ENCODE peak calls at places on chromosomes 5 and 9, in nine cellular contexts. One of them, this sample, is unnamed. For H3K36me3, the result is how much of the 10 kb centered on the place peaks cover.

GRCh38 chr9:99184427-99185327 is 37.1 kb downstream of the ALG2 start:
- DNase-seq in neural progenitor cell: peak
- DNase-seq in GM12878: peak
- DNase-seq in Panc1: peak
- DNase-seq in IMR-90: peak
- DNase-seq in right atrium auricular region: peak
- DNase-seq in adrenal gland: peak
- DNase-seq in mesendoderm: peak
- DNase-seq in heart left ventricle: peak
- DNase-seq in this sample: peak

GRCh38 chr5:53127107-53127506 is 17.6 kb upstream of the MOCS2 start:
- DNase-seq in adrenal gland: no peak
- DNase-seq in IMR-90: no peak
- DNase-seq in mesendoderm: no peak
- DNase-seq in GM12878: no peak
- DNase-seq in heart left ventricle: no peak
- DNase-seq in neural progenitor cell: no peak
- DNase-seq in Panc1: no peak
- DNase-seq in right atrium auricular region: no peak
- DNase-seq in this sample: no peak

GRCh38 chr5:148740966-148741742 is 85.3 kb upstream of the ADRB2 start:
- DNase-seq in adrenal gland: no peak
- DNase-seq in right atrium auricular region: no peak
- DNase-seq in neural progenitor cell: peak
- DNase-seq in heart left ventricle: no peak
- DNase-seq in GM12878: no peak
- DNase-seq in IMR-90: peak
- DNase-seq in Panc1: peak
- DNase-seq in mesendoderm: peak
- DNase-seq in this sample: peak

GRCh38 chr5:10009802-10010201 is 239.9 kb downstream of the ATPSCKMT start:
- DNase-seq in mesendoderm: no peak
- DNase-seq in neural progenitor cell: no peak
- DNase-seq in right atrium auricular region: no peak
- DNase-seq in heart left ventricle: no peak
- DNase-seq in adrenal gland: no peak
- DNase-seq in Panc1: no peak
- DNase-seq in GM12878: no peak
- DNase-seq in IMR-90: peak
- DNase-seq in this sample: no peak

GRCh38 chr5:153445875-153446567 is 44.4 kb upstream of the GRIA1 start:
- DNase-seq in mesendoderm: no peak
- DNase-seq in neural progenitor cell: no peak
- DNase-seq in heart left ventricle: peak
- DNase-seq in Panc1: no peak
- DNase-seq in IMR-90: no peak
- DNase-seq in right atrium auricular region: no peak
- DNase-seq in GM12878: no peak
- DNase-seq in adrenal gland: peak
- DNase-seq in this sample: peak

GRCh38 chr5:177085985-177086917 is at the start of gene FGFR4:
- DNase-seq in IMR-90: peak
- DNase-seq in GM12878: peak
- DNase-seq in heart left ventricle: no peak
- DNase-seq in neural progenitor cell: peak
- DNase-seq in Panc1: no peak
- DNase-seq in adrenal gland: peak
- DNase-seq in right atrium auricular region: no peak
- DNase-seq in mesendoderm: peak
- DNase-seq in this sample: peak

GRCh38 chr5:134846641-134846960 is 833 bp downstream of the C5orf24 start:
- DNase-seq in neural progenitor cell: no peak
- DNase-seq in adrenal gland: no peak
- DNase-seq in mesendoderm: peak
- DNase-seq in IMR-90: no peak
- DNase-seq in GM12878: no peak
- DNase-seq in right atrium auricular region: no peak
- DNase-seq in heart left ventricle: peak
- DNase-seq in Panc1: no peak
- DNase-seq in this sample: peak

GRCh38 chr9:81847181-81847915 is 80.9 kb upstream of the SPATA31D4 start:
- DNase-seq in adrenal gland: no peak
- DNase-seq in GM12878: no peak
- DNase-seq in IMR-90: no peak
- DNase-seq in right atrium auricular region: no peak
- DNase-seq in neural progenitor cell: no peak
- DNase-seq in Panc1: no peak
- DNase-seq in heart left ventricle: no peak
- DNase-seq in mesendoderm: no peak
- DNase-seq in this sample: no peak

GRCh38 chr5:134545070-134545868 is 19.8 kb downstream of the JADE2 start:
- DNase-seq in adrenal gland: no peak
- DNase-seq in right atrium auricular region: peak
- DNase-seq in IMR-90: no peak
- DNase-seq in GM12878: no peak
- DNase-seq in mesendoderm: no peak
- DNase-seq in heart left ventricle: peak
- DNase-seq in Panc1: no peak
- DNase-seq in neural progenitor cell: no peak
- DNase-seq in this sample: no peak

GRCh38 chr9:36935768-36936497 is 98.1 kb downstream of the PAX5 start:
- DNase-seq in GM12878: peak
- DNase-seq in adrenal gland: no peak
- DNase-seq in heart left ventricle: no peak
- DNase-seq in Panc1: no peak
- DNase-seq in mesendoderm: no peak
- DNase-seq in neural progenitor cell: no peak
- DNase-seq in IMR-90: no peak
- DNase-seq in right atrium auricular region: no peak
- DNase-seq in this sample: no peak

GRCh38 chr5:178839319-178839704 is 20.4 kb upstream of the ZNF354B start:
- DNase-seq in heart left ventricle: peak
- DNase-seq in Panc1: no peak
- DNase-seq in GM12878: no peak
- DNase-seq in adrenal gland: peak
- DNase-seq in neural progenitor cell: peak
- DNase-seq in IMR-90: no peak
- DNase-seq in mesendoderm: peak
- DNase-seq in right atrium auricular region: no peak
- DNase-seq in this sample: peak

GRCh38 chr5:32302822-32303754 is 9.7 kb downstream of the MTMR12 start:
- DNase-seq in IMR-90: no peak
- DNase-seq in heart left ventricle: no peak
- DNase-seq in right atrium auricular region: no peak
- DNase-seq in Panc1: no peak
- DNase-seq in GM12878: no peak
- DNase-seq in neural progenitor cell: no peak
- DNase-seq in mesendoderm: no peak
- DNase-seq in adrenal gland: no peak
- DNase-seq in this sample: no peak

GRCh38 chr5:128591598-128592455 is 53.8 kb upstream of the FBN2 start:
- DNase-seq in neural progenitor cell: no peak
- DNase-seq in adrenal gland: no peak
- DNase-seq in heart left ventricle: no peak
- DNase-seq in IMR-90: no peak
- DNase-seq in Panc1: no peak
- DNase-seq in GM12878: no peak
- DNase-seq in mesendoderm: no peak
- DNase-seq in right atrium auricular region: no peak
- DNase-seq in this sample: no peak

GRCh38 chr9:71692337-71692736 is 76.0 kb downstream of the CEMIP2 start:
- DNase-seq in Panc1: no peak
- DNase-seq in IMR-90: peak
- DNase-seq in right atrium auricular region: no peak
- DNase-seq in adrenal gland: no peak
- DNase-seq in mesendoderm: no peak
- DNase-seq in neural progenitor cell: no peak
- DNase-seq in heart left ventricle: peak
- DNase-seq in GM12878: no peak
- DNase-seq in this sample: no peak

GRCh38 chr9:98484218-98484617 is 224.5 kb downstream of the GABBR2 start:
- DNase-seq in GM12878: no peak
- DNase-seq in mesendoderm: peak
- DNase-seq in neural progenitor cell: peak
- DNase-seq in Panc1: no peak
- DNase-seq in adrenal gland: no peak
- DNase-seq in IMR-90: peak
- DNase-seq in right atrium auricular region: no peak
- DNase-seq in heart left ventricle: no peak
- DNase-seq in this sample: no peak

GRCh38 chr5:6443326-6443725 is 5.3 kb upstream of the UBE2QL1 start:
- DNase-seq in heart left ventricle: no peak
- DNase-seq in GM12878: no peak
- DNase-seq in Panc1: no peak
- DNase-seq in mesendoderm: no peak
- DNase-seq in neural progenitor cell: no peak
- DNase-seq in right atrium auricular region: no peak
- DNase-seq in adrenal gland: no peak
- DNase-seq in IMR-90: no peak
- DNase-seq in this sample: no peak

GRCh38 chr5:112576298-112576925 is 157.3 kb upstream of the EPB41L4A start:
- DNase-seq in GM12878: no peak
- DNase-seq in right atrium auricular region: no peak
- DNase-seq in heart left ventricle: peak
- DNase-seq in neural progenitor cell: peak
- DNase-seq in IMR-90: no peak
- DNase-seq in mesendoderm: no peak
- DNase-seq in adrenal gland: no peak
- DNase-seq in Panc1: no peak
- DNase-seq in this sample: no peak

GRCh38 chr9:108117775-108118174 is 628.2 kb upstream of the KLF4 start:
- DNase-seq in IMR-90: no peak
- DNase-seq in right atrium auricular region: no peak
- DNase-seq in heart left ventricle: no peak
- DNase-seq in neural progenitor cell: peak
- DNase-seq in Panc1: no peak
- DNase-seq in adrenal gland: no peak
- DNase-seq in GM12878: no peak
- DNase-seq in mesendoderm: peak
- DNase-seq in this sample: no peak

GRCh38 chr9:120619751-120620655 is 40.0 kb upstream of the CDK5RAP2 start:
- DNase-seq in Panc1: no peak
- DNase-seq in heart left ventricle: peak
- DNase-seq in mesendoderm: peak
- DNase-seq in GM12878: peak
- DNase-seq in IMR-90: peak
- DNase-seq in right atrium auricular region: peak
- DNase-seq in adrenal gland: peak
- DNase-seq in neural progenitor cell: peak
- DNase-seq in this sample: peak

DNA sequence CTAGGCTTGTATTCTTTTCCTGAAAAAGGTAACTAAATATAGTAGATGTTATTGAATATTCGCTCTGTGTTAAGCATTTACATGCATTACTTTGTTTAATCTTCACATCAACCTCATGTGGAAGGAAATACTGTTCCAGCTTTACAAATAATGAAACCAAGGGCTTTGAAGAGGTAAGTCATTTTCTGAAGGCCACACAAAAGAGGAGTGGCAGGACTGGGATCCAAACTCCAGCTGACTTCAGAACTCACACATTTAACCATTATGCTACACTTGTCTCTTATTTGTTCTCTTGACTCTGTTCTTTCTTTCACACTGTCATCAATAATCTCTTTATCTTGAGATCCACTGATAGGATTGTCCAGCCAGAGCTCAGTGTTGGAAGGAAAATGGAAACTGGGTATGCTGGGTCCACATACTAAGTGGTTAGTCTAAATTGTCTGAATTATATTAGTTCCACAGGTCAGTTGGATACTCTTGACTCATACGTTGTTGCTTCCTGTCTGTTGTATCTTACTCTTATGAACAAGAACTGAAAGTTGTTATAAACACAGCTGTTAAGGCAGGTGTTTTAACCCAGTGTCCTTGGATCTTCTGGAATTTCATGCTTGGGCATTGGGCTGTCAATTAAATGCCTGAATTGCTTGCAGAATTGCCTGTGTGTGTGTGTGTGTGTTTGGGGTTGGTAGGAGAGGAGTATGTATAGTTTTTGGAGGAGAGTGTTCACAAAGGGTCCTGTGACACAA is 65.6 kb downstream of the TLE4 start:
- DNase-seq in adrenal gland: no peak
- DNase-seq in Panc1: no peak
- DNase-seq in right atrium auricular region: no peak
- DNase-seq in mesendoderm: no peak
- DNase-seq in heart left ventricle: no peak
- DNase-seq in IMR-90: peak
- DNase-seq in GM12878: no peak
- DNase-seq in neural progenitor cell: no peak
- DNase-seq in this sample: no peak
- H3K36me3 ChIP-seq in adrenal gland: under half
- H3K36me3 ChIP-seq in Panc1: under half
- H3K36me3 ChIP-seq in right atrium auricular region: under half
- H3K36me3 ChIP-seq in mesendoderm: under half
- H3K36me3 ChIP-seq in heart left ventricle: under half
- H3K36me3 ChIP-seq in IMR-90: under half
- H3K36me3 ChIP-seq in GM12878: under half
- H3K36me3 ChIP-seq in neural progenitor cell: under half
- H3K36me3 ChIP-seq in this sample: under half

DNA sequence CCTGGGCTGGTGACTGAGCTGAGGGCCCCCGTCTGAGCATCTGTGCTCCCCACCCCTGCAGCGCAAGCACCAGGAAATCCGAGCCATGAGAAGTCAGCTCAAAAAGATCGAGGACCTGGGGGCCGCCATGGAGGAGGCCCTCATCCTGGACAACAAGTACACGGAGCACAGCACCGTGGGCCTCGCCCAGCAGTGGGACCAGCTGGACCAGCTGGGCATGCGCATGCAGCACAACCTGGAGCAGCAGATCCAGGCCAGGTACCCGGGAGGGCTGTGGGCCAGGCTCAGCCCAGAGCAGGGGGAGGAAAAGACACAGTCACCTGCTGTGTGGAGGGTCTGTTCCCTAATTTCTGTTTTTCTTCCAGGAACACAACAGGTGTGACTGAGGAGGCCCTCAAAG is 24.6 kb downstream of the DYNC2I2 start:
- DNase-seq in Panc1: no peak
- DNase-seq in mesendoderm: no peak
- DNase-seq in GM12878: no peak
- DNase-seq in IMR-90: no peak
- DNase-seq in neural progenitor cell: no peak
- DNase-seq in heart left ventricle: no peak
- DNase-seq in right atrium auricular region: no peak
- DNase-seq in adrenal gland: no peak
- DNase-seq in this sample: no peak
- H3K36me3 ChIP-seq in Panc1: under half
- H3K36me3 ChIP-seq in mesendoderm: under half
- H3K36me3 ChIP-seq in GM12878: under half
- H3K36me3 ChIP-seq in IMR-90: half or more
- H3K36me3 ChIP-seq in neural progenitor cell: under half
- H3K36me3 ChIP-seq in heart left ventricle: half or more
- H3K36me3 ChIP-seq in right atrium auricular region: half or more
- H3K36me3 ChIP-seq in adrenal gland: under half
- H3K36me3 ChIP-seq in this sample: under half

GRCh38 chr5:180331647-180331950 is 21.5 kb downstream of the GFPT2 start:
- DNase-seq in GM12878: no peak
- DNase-seq in neural progenitor cell: peak
- DNase-seq in mesendoderm: peak
- DNase-seq in adrenal gland: no peak
- DNase-seq in Panc1: no peak
- DNase-seq in IMR-90: no peak
- DNase-seq in right atrium auricular region: no peak
- DNase-seq in heart left ventricle: no peak
- DNase-seq in this sample: no peak
- H3K36me3 ChIP-seq in GM12878: under half
- H3K36me3 ChIP-seq in neural progenitor cell: under half
- H3K36me3 ChIP-seq in mesendoderm: under half
- H3K36me3 ChIP-seq in adrenal gland: under half
- H3K36me3 ChIP-seq in Panc1: under half
- H3K36me3 ChIP-seq in IMR-90: under half
- H3K36me3 ChIP-seq in right atrium auricular region: under half
- H3K36me3 ChIP-seq in heart left ventricle: under half
- H3K36me3 ChIP-seq in this sample: under half

GRCh38 chr9:106934424-106934823 is 71.5 kb downstream of the ZNF462 start:
- DNase-seq in GM12878: no peak
- DNase-seq in Panc1: no peak
- DNase-seq in heart left ventricle: no peak
- DNase-seq in right atrium auricular region: no peak
- DNase-seq in IMR-90: no peak
- DNase-seq in neural progenitor cell: no peak
- DNase-seq in mesendoderm: no peak
- DNase-seq in adrenal gland: no peak
- DNase-seq in this sample: no peak
- H3K36me3 ChIP-seq in GM12878: under half
- H3K36me3 ChIP-seq in Panc1: under half
- H3K36me3 ChIP-seq in heart left ventricle: half or more
- H3K36me3 ChIP-seq in right atrium auricular region: half or more
- H3K36me3 ChIP-seq in IMR-90: under half
- H3K36me3 ChIP-seq in neural progenitor cell: half or more
- H3K36me3 ChIP-seq in mesendoderm: under half
- H3K36me3 ChIP-seq in adrenal gland: under half
- H3K36me3 ChIP-seq in this sample: under half